ENCODE peak calls at places on chromosomes 16 and 17, in six cellular contexts. Z, P, B, U, L and S are unnamed samples.

GRCh38 chr17:39614545-39615157 is 6.9 kb upstream of the NEUROD2 start:
- DNase-seq in Z (no peak), P (no peak), B (no peak), U (no peak), L (no peak), S (no peak)

GRCh38 chr16:1559446-1559975 is 26.0 kb downstream of the TMEM204 start:
- DNase-seq in Z (no peak), P (no peak), B (no peak), U (no peak), L (no peak), S (no peak)

GRCh38 chr16:66332599-66332998 is 33.9 kb upstream of the CDH5 start:
- DNase-seq in Z (no peak), P (no peak), B (no peak), U (no peak), L (no peak), S (no peak)

GRCh38 chr17:27492470-27492869 is 36.2 kb downstream of the KSR1 start:
- DNase-seq in Z (no peak), P (no peak), B (no peak), U (no peak), L (no peak), S (no peak)

GRCh38 chr16:3645108-3645503 is 9.4 kb upstream of the DNASE1 start:
- DNase-seq in Z (no peak), P (no peak), B (no peak), U (no peak), L (peak), S (no peak)

GRCh38 chr16:13099822-13100221 is 198.4 kb downstream of the SHISA9 start:
- DNase-seq in Z (no peak), P (no peak), B (no peak), U (no peak), L (peak), S (no peak)

GRCh38 chr17:17125136-17126084 is 80.7 kb downstream of the PLD6 start:
- DNase-seq in Z (no peak), P (no peak), B (no peak), U (no peak), L (no peak), S (no peak)

GRCh38 chr17:73133911-73134649 is 30.7 kb upstream of the SSTR2 start:
- DNase-seq in Z (no peak), P (no peak), B (no peak), U (no peak), L (no peak), S (no peak)

GRCh38 chr17:58083491-58084316 is 485 bp downstream of the DYNLL2 start:
- DNase-seq in Z (no peak), P (peak), B (peak), U (peak), L (peak), S (no peak)

GRCh38 chr17:82787081-82787848 is 35.4 kb downstream of the TBCD start:
- DNase-seq in Z (no peak), P (no peak), B (peak), U (no peak), L (peak), S (peak)

GRCh38 chr16:85986931-85987749 is 88.2 kb downstream of the IRF8 start:
- DNase-seq in Z (no peak), P (no peak), B (no peak), U (no peak), L (peak), S (no peak)

GRCh38 chr16:56603589-56603988 is 4.8 kb upstream of the MT2A start:
- DNase-seq in Z (no peak), P (peak), B (peak), U (peak), L (no peak), S (no peak)

GRCh38 chr17:46063239-46063638 is 64.2 kb downstream of the STH start:
- DNase-seq in Z (no peak), P (peak), B (no peak), U (no peak), L (no peak), S (peak)

GRCh38 chr16:54269461-54269860 is 17.1 kb downstream of the IRX3 start:
- DNase-seq in Z (no peak), P (no peak), B (no peak), U (no peak), L (no peak), S (no peak)

GRCh38 chr17:40427002-40427491 is 9.4 kb upstream of the TOP2A start:
- DNase-seq in Z (no peak), P (no peak), B (no peak), U (no peak), L (peak), S (no peak)

GRCh38 chr17:67322039-67322787 is 44.2 kb downstream of the PSMD12 start:
- DNase-seq in Z (no peak), P (no peak), B (no peak), U (no peak), L (peak), S (no peak)

GRCh38 chr17:8018436-8018835 is 16.0 kb downstream of the GUCY2D start:
- DNase-seq in Z (no peak), P (no peak), B (no peak), U (no peak), L (no peak), S (no peak)

GRCh38 chr17:61470530-61471136 is 18.4 kb downstream of the TBX4 start:
- DNase-seq in Z (no peak), P (no peak), B (no peak), U (no peak), L (no peak), S (no peak)
- TF ChIP-seq CTCF in Z (no peak), P (no peak), B (no peak), U (no peak), L (no peak), S (no peak)

DNA sequence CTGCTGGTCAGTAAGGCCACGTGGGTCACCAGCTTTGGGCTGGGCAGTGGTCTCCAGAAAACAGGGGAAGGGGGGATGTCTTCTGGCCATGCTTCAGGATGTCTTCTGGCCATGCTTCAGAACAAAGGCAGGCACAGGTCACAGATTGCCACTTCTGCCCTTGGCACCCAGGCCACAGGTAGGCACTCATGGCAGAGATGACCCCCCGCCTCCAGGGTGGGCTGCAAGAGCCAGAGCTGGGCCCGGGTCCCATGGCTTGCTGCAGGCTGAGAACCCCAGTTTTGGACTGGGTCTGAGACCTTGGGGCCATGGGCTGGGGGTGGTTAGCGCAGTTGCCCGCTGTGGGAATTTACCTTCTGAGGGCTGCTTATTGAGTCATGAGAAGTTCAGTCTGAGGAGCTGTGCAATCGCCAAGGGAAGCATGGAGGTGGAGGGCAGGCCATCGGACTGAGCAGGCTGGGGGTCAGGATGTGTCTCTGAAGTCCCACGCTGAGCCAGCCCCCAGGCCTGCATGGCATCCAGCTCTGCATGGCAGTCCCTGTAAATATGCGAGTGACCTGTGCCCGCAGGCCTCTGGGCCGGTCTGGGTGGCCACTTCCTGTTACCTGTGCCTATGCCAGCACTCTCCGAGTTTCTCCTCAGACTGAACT is 1.6 kb downstream of the ANKRD13B start:
- DNase-seq in Z (no peak), P (no peak), B (no peak), U (peak), L (no peak), S (no peak)
- H3K4me3 ChIP-seq in Z (no peak), P (no peak), B (peak), U (no peak), L (no peak), S (no peak)

GRCh38 chr17:50218771-50219315 is 17.4 kb upstream of the COL1A1 start:
- DNase-seq in Z (no peak), P (peak), B (no peak), U (no peak), L (no peak), S (peak)
- TF ChIP-seq CTCF in Z (no peak), P (no peak), B (no peak), U (no peak), L (no peak), S (no peak)

GRCh38 chr17:15966183-15966878 is 21.4 kb downstream of the ADORA2B start:
- DNase-seq in Z (no peak), P (no peak), B (no peak), U (no peak), L (no peak), S (no peak)
- H3K4me3 ChIP-seq in Z (no peak), P (no peak), B (no peak), U (no peak), L (no peak), S (no peak)

GRCh38 chr17:56594528-56595418 is 1.3 kb downstream of the NOG start:
- DNase-seq in Z (no peak), P (no peak), B (peak), U (no peak), L (no peak), S (no peak)
- TF ChIP-seq CTCF in Z (no peak), P (no peak), B (no peak), U (no peak), L (no peak), S (no peak)

GRCh38 chr17:43532581-43532980 is 13.6 kb downstream of the ETV4 start:
- DNase-seq in Z (no peak), P (no peak), B (no peak), U (no peak), L (no peak), S (no peak)

GRCh38 chr17:43531955-43532354 is 14.2 kb downstream of the ETV4 start:
- DNase-seq in Z (no peak), P (no peak), B (no peak), U (no peak), L (no peak), S (no peak)

GRCh38 chr17:43530303-43531081 is 15.6 kb downstream of the ETV4 start:
- DNase-seq in Z (no peak), P (peak), B (peak), U (peak), L (peak), S (no peak)

GRCh38 chr17:43529977-43530302 is 16.2 kb downstream of the ETV4 start:
- DNase-seq in Z (no peak), P (no peak), B (no peak), U (no peak), L (no peak), S (no peak)

GRCh38 chr17:43531082-43531378 is 15.1 kb downstream of the ETV4 start:
- DNase-seq in Z (no peak), P (no peak), B (no peak), U (no peak), L (no peak), S (no peak)
- H3K4me3 ChIP-seq in Z (no peak), P (no peak), B (peak), U (peak), L (no peak), S (no peak)

GRCh38 chr16:11613381-11614303 is 26.9 kb upstream of the LITAF start:
- DNase-seq in Z (no peak), P (peak), B (no peak), U (peak), L (peak), S (no peak)

GRCh38 chr16:11610580-11610979 is 23.9 kb upstream of the LITAF start:
- DNase-seq in Z (no peak), P (no peak), B (no peak), U (no peak), L (no peak), S (no peak)

GRCh38 chr16:11614587-11615175 is 28.0 kb upstream of the LITAF start:
- DNase-seq in Z (no peak), P (no peak), B (no peak), U (no peak), L (no peak), S (no peak)

GRCh38 chr16:11610121-11610505 is 23.4 kb upstream of the LITAF start:
- DNase-seq in Z (no peak), P (no peak), B (no peak), U (no peak), L (no peak), S (no peak)

DNA sequence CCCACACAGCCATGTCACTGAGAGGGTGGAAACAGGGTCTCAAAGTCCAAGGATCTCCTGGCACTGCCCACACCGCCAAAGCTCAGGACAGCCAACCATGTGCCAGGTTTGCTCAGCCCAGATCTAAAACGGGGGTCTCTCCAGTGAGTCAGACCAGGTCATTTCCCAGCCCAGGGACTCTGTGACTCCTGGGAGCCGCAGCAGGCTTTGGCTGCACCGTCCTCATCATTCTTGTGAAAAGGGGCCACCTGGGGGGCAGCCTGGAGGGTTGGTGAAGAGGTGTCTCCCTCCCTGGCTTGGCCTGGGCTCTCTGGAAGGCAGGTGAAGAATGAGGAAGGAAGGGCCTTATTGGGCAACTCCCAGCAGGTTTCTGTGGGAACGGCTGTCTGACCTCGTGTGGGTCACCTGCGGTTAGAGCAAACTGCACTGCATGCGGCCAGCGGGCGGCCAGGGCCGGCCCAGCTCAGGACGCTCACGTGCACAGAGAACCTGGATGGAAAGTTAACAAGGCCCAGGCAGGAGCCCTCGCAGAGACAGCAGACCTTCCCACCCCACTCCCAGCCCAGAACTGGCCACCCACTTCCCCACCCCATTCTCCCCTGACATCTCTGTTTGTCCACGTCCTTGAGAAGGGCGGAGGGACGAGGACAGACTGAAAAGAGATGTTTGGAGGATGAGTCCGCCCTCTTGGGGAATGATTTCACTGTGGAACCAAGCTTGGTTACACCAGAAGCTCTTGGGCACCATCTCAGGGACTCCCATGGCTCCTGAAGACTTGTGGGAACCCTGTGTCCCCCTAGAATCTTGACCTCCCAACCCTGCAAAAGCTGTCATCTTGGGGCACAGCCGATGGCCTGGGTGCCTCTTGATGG is 25.6 kb upstream of the LITAF start:
- DNase-seq in Z (no peak), P (no peak), B (no peak), U (peak), L (no peak), S (no peak)
- TF ChIP-seq CTCF in Z (no peak), P (no peak), B (no peak), U (no peak), L (no peak), S (no peak)

DNA sequence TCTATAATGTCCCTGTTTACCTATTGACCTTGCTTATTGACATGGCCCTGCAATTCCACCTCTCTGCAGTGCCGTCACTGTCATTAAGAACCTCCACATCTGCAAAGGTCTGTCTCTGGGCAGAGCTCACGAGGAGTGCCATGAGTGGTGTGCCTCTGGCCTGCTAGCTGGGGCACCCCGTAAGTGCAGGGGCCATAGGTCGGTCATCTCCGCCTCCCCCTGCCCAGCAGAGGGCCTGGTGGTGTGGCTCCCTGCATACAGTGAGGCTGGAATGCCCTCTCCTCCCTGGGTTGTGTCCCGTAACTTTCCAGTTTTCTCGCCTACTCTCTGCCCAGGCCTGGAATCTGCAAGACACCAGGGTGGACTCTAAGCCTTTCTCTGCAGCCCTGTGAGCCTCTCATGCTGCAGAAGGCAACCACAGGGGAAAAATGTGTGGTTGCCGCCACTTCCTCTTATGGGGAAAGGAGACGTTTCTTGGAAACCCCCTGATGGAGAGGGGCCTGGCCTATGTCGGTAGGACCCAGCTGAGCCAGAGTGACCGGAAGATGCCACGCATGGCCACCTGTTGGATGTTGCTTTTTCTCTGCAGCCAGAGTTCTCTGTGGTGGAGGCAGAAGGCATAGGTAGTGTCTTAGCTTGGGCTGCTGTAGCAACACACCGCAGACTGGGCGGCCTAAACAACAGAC is 2.7 kb upstream of the SNX20 start:
- DNase-seq in Z (no peak), P (no peak), B (no peak), U (no peak), L (peak), S (no peak)
- H3K4me3 ChIP-seq in Z (no peak), P (no peak), B (no peak), U (no peak), L (no peak), S (no peak)

DNA sequence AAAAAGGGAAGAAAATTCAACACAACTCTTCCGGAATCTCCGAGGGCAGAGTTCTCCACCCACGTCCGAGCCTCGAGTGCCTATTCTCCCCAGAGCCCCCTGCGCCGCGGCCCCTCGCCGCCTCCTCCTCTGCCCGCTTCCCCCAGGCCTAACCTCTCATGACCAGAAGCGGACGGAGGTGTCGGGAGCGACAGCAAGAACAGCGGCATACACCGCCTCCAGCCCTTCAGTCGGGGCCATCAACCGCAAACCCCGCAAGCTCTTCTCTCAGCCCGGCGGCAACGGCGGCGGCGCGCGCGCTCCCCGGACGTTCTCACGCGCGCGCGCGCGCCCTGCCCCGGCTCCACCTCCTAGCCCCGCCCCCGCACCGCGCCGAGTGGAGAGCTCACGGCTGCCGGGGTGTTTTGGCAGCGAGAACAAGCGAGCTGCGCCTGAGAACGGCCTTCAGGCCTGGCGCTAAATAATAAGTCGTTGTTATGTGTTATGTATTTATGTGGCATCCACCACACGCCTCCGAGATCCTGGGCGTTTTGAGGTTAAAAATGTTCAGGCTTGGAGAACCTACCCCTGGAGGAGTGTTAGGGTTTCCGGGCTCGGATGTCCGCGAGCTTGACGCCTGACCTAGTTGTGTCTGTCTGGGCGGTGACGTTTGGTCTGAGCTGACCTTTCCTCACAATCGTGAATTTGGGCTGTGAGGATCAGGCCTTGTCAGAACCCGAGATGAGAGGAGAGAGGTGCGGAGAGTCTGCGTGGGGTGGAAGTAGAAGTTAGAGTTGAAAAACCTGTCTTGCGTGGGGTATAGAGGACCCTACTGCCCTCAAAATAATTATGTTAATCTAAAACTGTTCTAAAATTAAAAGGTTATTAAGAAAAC is at the start of gene RNFT1:
- DNase-seq in Z (peak), P (peak), B (peak), U (peak), L (peak), S (no peak)
- TF ChIP-seq CTCF in Z (no peak), P (no peak), B (no peak), U (no peak), L (no peak), S (no peak)

GRCh38 chr16:81718637-81719036 is 60.5 kb upstream of the PLCG2 start:
- DNase-seq in Z (no peak), P (no peak), B (no peak), U (no peak), L (no peak), S (no peak)
- H3K4me3 ChIP-seq in Z (peak), P (no peak), B (no peak), U (no peak), L (no peak), S (no peak)